ENCODE peak calls at places on chromosome 4, in four cellular contexts. P, Y, T and F are unnamed samples.

GRCh38 chr4:145976680-145977079 is 38.1 kb upstream of the ZNF827 start:
- DNase-seq in P (no peak), Y (no peak), T (no peak), F (no peak)

GRCh38 chr4:28373601-28374000 is 1513.0 kb downstream of the STIM2 start:
- DNase-seq in P (no peak), Y (peak; percentile 31), T (no peak), F (no peak)

GRCh38 chr4:78217557-78217956 is 160.4 kb downstream of the FRAS1 start:
- DNase-seq in P (no peak), Y (no peak), T (no peak), F (no peak)

GRCh38 chr4:109559625-109559982 is 442 bp upstream of the MCUB start:
- DNase-seq in P (peak; percentile 48), Y (peak; percentile 43), T (no peak), F (no peak)

GRCh38 chr4:169975131-169975836 is 50.9 kb downstream of the MFAP3L start:
- DNase-seq in P (no peak), Y (peak; percentile 51), T (no peak), F (no peak)

GRCh38 chr4:53043900-53044650 is 182.0 kb downstream of the RASL11B start:
- DNase-seq in P (no peak), Y (no peak), T (no peak), F (no peak)

GRCh38 chr4:38368612-38369011 is 295.4 kb upstream of the KLF3 start:
- DNase-seq in P (no peak), Y (peak; percentile 78), T (no peak), F (no peak)

GRCh38 chr4:113050837-113051236 is 1.4 kb downstream of the ANK2 start:
- DNase-seq in P (no peak), Y (no peak), T (no peak), F (no peak)

GRCh38 chr4:145178740-145179139 is 1.6 kb downstream of the OTUD4 start:
- DNase-seq in P (no peak), Y (no peak), T (no peak), F (peak; percentile 51)

GRCh38 chr4:158094413-158095110 is 78.3 kb downstream of the GASK1B start:
- DNase-seq in P (no peak), Y (no peak), T (no peak), F (no peak)

GRCh38 chr4:178856139-178856800 is 1414.0 kb upstream of the AGA start:
- DNase-seq in P (no peak), Y (no peak), T (no peak), F (no peak)

GRCh38 chr4:37604464-37604863 is 81.7 kb downstream of the RELL1 start:
- DNase-seq in P (no peak), Y (peak; percentile 63), T (peak; percentile 16), F (no peak)

GRCh38 chr4:171929477-171929876 is 116.3 kb downstream of the GALNTL6 start:
- DNase-seq in P (no peak), Y (no peak), T (no peak), F (peak; percentile 46)

GRCh38 chr4:47705326-47705981 is 132.4 kb downstream of the CORIN start:
- DNase-seq in P (no peak), Y (peak; percentile 9), T (no peak), F (peak; percentile 30)

GRCh38 chr4:182126567-182126966 is 116.6 kb upstream of the TENM3 start:
- DNase-seq in P (no peak), Y (no peak), T (no peak), F (no peak)

GRCh38 chr4:146522862-146523205 is 1.1 kb upstream of the SLC10A7 start:
- DNase-seq in P (no peak), Y (no peak), T (no peak), F (peak; percentile 11)

GRCh38 chr4:39637572-39638357 is 900 bp downstream of the SMIM14 start:
- DNase-seq in P (peak; percentile 63), Y (peak; percentile 70), T (no peak), F (peak; percentile 38)

GRCh38 chr4:30380404-30380998 is 339.7 kb upstream of the PCDH7 start:
- DNase-seq in P (peak; percentile 21), Y (peak; percentile 22), T (peak; percentile 7), F (peak; percentile 47)

GRCh38 chr4:71110499-71110898 is 117.0 kb downstream of the DCK start:
- DNase-seq in P (no peak), Y (no peak), T (no peak), F (no peak)

GRCh38 chr4:92305878-92306520 is 2.2 kb downstream of the GRID2 start:
- DNase-seq in P (peak; percentile 13), Y (no peak), T (no peak), F (no peak)

GRCh38 chr4:91840359-91840758 is 463.4 kb upstream of the GRID2 start:
- DNase-seq in P (no peak), Y (no peak), T (no peak), F (no peak)

GRCh38 chr4:150874386-150875226 is 140.5 kb downstream of the LRBA start:
- DNase-seq in P (peak; percentile 58), Y (no peak), T (no peak), F (no peak)

GRCh38 chr4:124931050-124931449 is 218.5 kb upstream of the ANKRD50 start:
- DNase-seq in P (no peak), Y (no peak), T (no peak), F (no peak)

GRCh38 chr4:30875659-30876269 is 155.6 kb downstream of the PCDH7 start:
- DNase-seq in P (no peak), Y (no peak), T (no peak), F (no peak)